ENCODE peak calls at places on chromosomes 7 and 10, in six cellular contexts. One of them, this sample, is unnamed.
A peak's percentile ranks its signal among the peaks of the same experiment; 100 is the strongest.

GRCh38 chr10:98006266-98006665 is 24.2 kb downstream of the CRTAC1 start:
- DNase-seq in esophagus muscularis mucosa: no peak
- DNase-seq in CD8-positive, alpha-beta T cell: no peak
- DNase-seq in astrocyte of the spinal cord: no peak
- DNase-seq in IMR-90: no peak
- DNase-seq in left ventricle myocardium inferior: no peak
- DNase-seq in this sample: no peak

GRCh38 chr7:94296886-94297285 is 97.8 kb upstream of the COL1A2 start:
- DNase-seq in CD8-positive, alpha-beta T cell: no peak
- DNase-seq in left ventricle myocardium inferior: no peak
- DNase-seq in esophagus muscularis mucosa: no peak
- DNase-seq in astrocyte of the spinal cord: no peak
- DNase-seq in IMR-90: no peak
- DNase-seq in this sample: no peak

GRCh38 chr10:71708301-71708703 is 11.3 kb downstream of the C10orf105 start:
- DNase-seq in left ventricle myocardium inferior: peak; percentile 58
- DNase-seq in IMR-90: no peak
- DNase-seq in esophagus muscularis mucosa: no peak
- DNase-seq in astrocyte of the spinal cord: no peak
- DNase-seq in CD8-positive, alpha-beta T cell: peak; percentile 49
- DNase-seq in this sample: peak; percentile 42

GRCh38 chr10:51341216-51341615 is 266.9 kb downstream of the PRKG1 start:
- DNase-seq in esophagus muscularis mucosa: no peak
- DNase-seq in IMR-90: no peak
- DNase-seq in CD8-positive, alpha-beta T cell: no peak
- DNase-seq in left ventricle myocardium inferior: no peak
- DNase-seq in astrocyte of the spinal cord: peak; percentile 45
- DNase-seq in this sample: peak; percentile 43

GRCh38 chr7:11615163-11615562 is 216.8 kb downstream of the THSD7A start:
- DNase-seq in IMR-90: no peak
- DNase-seq in left ventricle myocardium inferior: no peak
- DNase-seq in astrocyte of the spinal cord: no peak
- DNase-seq in CD8-positive, alpha-beta T cell: no peak
- DNase-seq in esophagus muscularis mucosa: no peak
- DNase-seq in this sample: no peak

GRCh38 chr7:50978633-50979215 is 196.0 kb upstream of the GRB10 start:
- DNase-seq in CD8-positive, alpha-beta T cell: no peak
- DNase-seq in left ventricle myocardium inferior: no peak
- DNase-seq in astrocyte of the spinal cord: peak; percentile 62
- DNase-seq in IMR-90: no peak
- DNase-seq in esophagus muscularis mucosa: peak; percentile 53
- DNase-seq in this sample: no peak

GRCh38 chr10:73837072-73837471 is 25.7 kb upstream of the NDST2 start:
- DNase-seq in IMR-90: peak; percentile 81
- DNase-seq in left ventricle myocardium inferior: no peak
- DNase-seq in esophagus muscularis mucosa: no peak
- DNase-seq in CD8-positive, alpha-beta T cell: no peak
- DNase-seq in astrocyte of the spinal cord: peak; percentile 47
- DNase-seq in this sample: peak; percentile 70

GRCh38 chr10:31928531-31929259 is at the start of gene ARHGAP12:
- DNase-seq in CD8-positive, alpha-beta T cell: peak; percentile 82
- DNase-seq in IMR-90: peak; percentile 77
- DNase-seq in esophagus muscularis mucosa: peak; percentile 97
- DNase-seq in left ventricle myocardium inferior: peak; percentile 93
- DNase-seq in astrocyte of the spinal cord: peak; percentile 86
- DNase-seq in this sample: peak; percentile 82

GRCh38 chr10:24396396-24396795 is 187.5 kb downstream of the KIAA1217 start:
- DNase-seq in CD8-positive, alpha-beta T cell: no peak
- DNase-seq in astrocyte of the spinal cord: no peak
- DNase-seq in IMR-90: no peak
- DNase-seq in left ventricle myocardium inferior: no peak
- DNase-seq in esophagus muscularis mucosa: no peak
- DNase-seq in this sample: no peak

GRCh38 chr10:90998733-90999511 is 78.0 kb upstream of the ANKRD1 start:
- DNase-seq in astrocyte of the spinal cord: no peak
- DNase-seq in esophagus muscularis mucosa: no peak
- DNase-seq in CD8-positive, alpha-beta T cell: no peak
- DNase-seq in IMR-90: no peak
- DNase-seq in left ventricle myocardium inferior: no peak
- DNase-seq in this sample: no peak

GRCh38 chr7:42572046-42572445 is 335.0 kb upstream of the GLI3 start:
- DNase-seq in IMR-90: no peak
- DNase-seq in astrocyte of the spinal cord: no peak
- DNase-seq in CD8-positive, alpha-beta T cell: no peak
- DNase-seq in left ventricle myocardium inferior: no peak
- DNase-seq in esophagus muscularis mucosa: no peak
- DNase-seq in this sample: no peak

GRCh38 chr7:42572561-42572960 is 335.6 kb upstream of the GLI3 start:
- DNase-seq in IMR-90: no peak
- DNase-seq in left ventricle myocardium inferior: no peak
- DNase-seq in esophagus muscularis mucosa: no peak
- DNase-seq in astrocyte of the spinal cord: no peak
- DNase-seq in CD8-positive, alpha-beta T cell: no peak
- DNase-seq in this sample: no peak

GRCh38 chr7:42574693-42575084 is 337.2 kb downstream of the C7orf25 start:
- DNase-seq in IMR-90: no peak
- DNase-seq in left ventricle myocardium inferior: no peak
- DNase-seq in astrocyte of the spinal cord: no peak
- DNase-seq in CD8-positive, alpha-beta T cell: no peak
- DNase-seq in esophagus muscularis mucosa: no peak
- DNase-seq in this sample: peak; percentile 11

GRCh38 chr7:42575161-42575560 is 336.7 kb downstream of the C7orf25 start:
- DNase-seq in esophagus muscularis mucosa: no peak
- DNase-seq in IMR-90: no peak
- DNase-seq in CD8-positive, alpha-beta T cell: no peak
- DNase-seq in left ventricle myocardium inferior: no peak
- DNase-seq in astrocyte of the spinal cord: no peak
- DNase-seq in this sample: no peak

DNA sequence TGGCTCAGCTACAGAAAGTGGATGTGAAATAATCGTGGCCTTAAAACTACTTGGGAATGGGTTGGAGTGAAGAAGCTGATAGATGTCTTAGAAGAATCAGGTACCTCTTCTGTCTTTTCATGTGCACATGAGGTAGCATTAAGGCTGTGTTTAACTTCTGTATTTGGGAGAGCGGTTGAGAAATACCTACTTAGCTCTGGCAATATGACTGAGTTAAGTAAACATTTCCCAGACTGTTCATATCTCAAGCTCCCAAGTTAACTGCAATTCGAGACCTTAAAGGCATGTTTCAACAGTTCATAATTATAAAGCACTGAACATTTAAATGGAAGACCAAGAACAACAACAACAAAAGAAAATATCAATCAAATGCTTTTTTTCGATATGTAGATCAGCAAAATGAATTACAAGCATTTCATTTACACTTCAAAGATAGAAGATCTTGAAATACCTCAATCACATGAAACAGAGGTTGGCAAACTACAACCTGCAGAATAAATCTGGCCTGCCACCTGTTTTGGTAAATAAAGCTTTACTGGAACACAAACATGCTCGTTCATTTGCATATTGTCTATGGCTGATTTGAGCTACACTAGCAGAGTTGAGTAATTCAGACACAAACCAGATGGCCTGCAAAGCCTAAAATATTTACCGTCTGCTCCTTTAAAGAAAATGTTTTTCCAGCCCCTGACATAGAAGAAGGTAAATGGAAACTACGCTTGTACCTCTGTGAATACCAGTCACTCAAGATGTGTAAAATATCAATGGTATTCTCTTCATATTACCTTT is 337.1 kb upstream of the GLI3 start:
- DNase-seq in IMR-90: peak; percentile 4
- DNase-seq in CD8-positive, alpha-beta T cell: no peak
- DNase-seq in left ventricle myocardium inferior: no peak
- DNase-seq in astrocyte of the spinal cord: no peak
- DNase-seq in esophagus muscularis mucosa: no peak
- DNase-seq in this sample: peak; percentile 33
- H3K4me3 ChIP-seq in IMR-90: no peak overlapping the region
- H3K4me3 ChIP-seq in CD8-positive, alpha-beta T cell: no peak overlapping the region
- H3K4me3 ChIP-seq in left ventricle myocardium inferior: no peak overlapping the region
- H3K4me3 ChIP-seq in astrocyte of the spinal cord: no peak overlapping the region
- H3K4me3 ChIP-seq in esophagus muscularis mucosa: no peak overlapping the region
- H3K4me3 ChIP-seq in this sample: no peak overlapping the region

DNA sequence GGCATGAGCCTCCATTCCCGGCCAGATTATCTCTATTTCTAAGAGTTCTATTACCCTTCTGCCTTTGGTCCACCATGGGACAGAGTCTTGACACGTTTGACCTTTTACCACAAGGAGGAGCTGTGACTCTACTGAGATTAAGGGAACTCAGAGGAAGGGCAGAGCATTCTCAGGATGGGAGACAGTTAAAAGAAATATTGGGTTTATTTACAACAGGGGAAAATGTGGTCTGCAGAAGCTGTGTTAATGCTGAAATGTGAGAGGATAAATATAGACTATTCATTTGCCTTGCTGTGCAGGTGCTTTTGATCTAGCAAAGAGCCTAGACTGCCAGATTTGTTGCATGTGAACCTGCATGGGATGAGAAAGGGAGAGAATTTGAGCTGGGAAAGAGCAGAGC is 45.8 kb upstream of the PRSS58 start:
- DNase-seq in astrocyte of the spinal cord: no peak
- DNase-seq in esophagus muscularis mucosa: peak; percentile 64
- DNase-seq in left ventricle myocardium inferior: no peak
- DNase-seq in IMR-90: no peak
- DNase-seq in CD8-positive, alpha-beta T cell: no peak
- DNase-seq in this sample: no peak
- TF ChIP-seq CTCF in astrocyte of the spinal cord: no peak
- TF ChIP-seq CTCF in esophagus muscularis mucosa: no peak
- TF ChIP-seq CTCF in left ventricle myocardium inferior: peak; percentile 23
- TF ChIP-seq CTCF in IMR-90: peak; percentile 3
- TF ChIP-seq CTCF in CD8-positive, alpha-beta T cell: peak; percentile 25
- TF ChIP-seq CTCF in this sample: no peak

DNA sequence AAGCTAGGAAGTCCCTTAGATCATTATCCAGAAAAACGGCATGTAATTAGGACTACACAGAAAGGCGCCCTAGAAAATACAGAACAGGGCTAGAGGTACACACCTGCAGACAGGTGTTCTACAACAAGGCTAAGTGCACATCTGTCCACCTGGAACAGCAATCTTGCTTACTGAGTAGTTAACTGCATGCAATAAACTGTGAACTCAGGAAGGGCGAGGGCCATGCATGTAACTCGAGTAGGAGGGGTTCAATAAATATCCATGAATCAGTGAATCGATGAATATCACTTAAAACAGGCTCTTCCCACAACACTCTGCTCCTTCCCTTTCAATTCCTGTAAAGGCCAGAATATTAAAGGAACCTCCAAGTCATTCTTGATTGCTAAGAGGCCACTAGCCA is 22.0 kb downstream of the FAM171A1 start:
- DNase-seq in IMR-90: no peak
- DNase-seq in astrocyte of the spinal cord: no peak
- DNase-seq in left ventricle myocardium inferior: no peak
- DNase-seq in CD8-positive, alpha-beta T cell: no peak
- DNase-seq in esophagus muscularis mucosa: no peak
- DNase-seq in this sample: no peak
- H3K4me3 ChIP-seq in IMR-90: no peak overlapping the region
- H3K4me3 ChIP-seq in astrocyte of the spinal cord: no peak overlapping the region
- H3K4me3 ChIP-seq in left ventricle myocardium inferior: peak overlapping the region; percentile 45
- H3K4me3 ChIP-seq in CD8-positive, alpha-beta T cell: no peak overlapping the region
- H3K4me3 ChIP-seq in esophagus muscularis mucosa: peak overlapping the region; percentile 35
- H3K4me3 ChIP-seq in this sample: peak overlapping the region; percentile 49

DNA sequence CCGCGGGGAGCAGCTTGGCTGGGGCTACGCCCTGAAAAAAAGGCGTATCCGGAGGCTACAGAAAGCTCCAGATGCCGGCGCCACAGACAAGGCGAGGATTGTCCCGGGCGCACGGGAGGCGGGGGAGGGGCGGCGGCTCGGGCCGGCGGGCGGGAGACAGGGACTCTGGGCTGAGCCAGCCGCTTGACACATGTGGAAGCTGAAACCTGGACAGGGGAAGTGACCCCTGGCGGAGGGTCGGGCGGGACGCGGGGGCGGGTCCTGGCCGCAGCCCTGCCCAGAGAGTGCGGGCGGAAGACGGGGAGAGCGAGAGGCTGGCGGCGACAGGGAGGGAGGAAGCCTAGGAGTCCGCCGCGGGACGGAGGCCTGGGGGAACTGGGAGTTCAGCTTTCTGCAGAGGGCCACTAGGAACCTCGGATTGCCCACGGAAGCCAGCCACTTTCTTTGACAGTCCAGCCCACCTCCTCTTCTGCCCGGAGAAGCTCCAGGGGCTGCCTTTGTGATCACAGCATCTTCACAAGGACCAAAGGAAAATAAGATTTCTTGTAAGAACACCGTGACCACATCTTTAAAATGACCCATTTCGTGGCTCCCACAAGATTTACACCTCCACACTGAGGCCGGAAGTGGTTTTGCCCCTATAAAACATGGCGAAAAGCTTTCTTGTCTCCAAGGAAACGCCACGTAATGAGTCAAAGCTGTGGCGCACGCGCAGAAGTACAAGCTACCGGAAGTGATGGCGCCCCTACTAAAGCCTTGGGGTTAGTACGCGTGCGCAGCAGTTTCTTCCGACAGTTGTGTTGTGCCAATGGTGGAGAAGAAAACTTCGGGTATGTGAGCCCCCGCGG is at the start of the genes PLOD3 and ZNHIT1:
- DNase-seq in IMR-90: peak; percentile 97
- DNase-seq in esophagus muscularis mucosa: peak; percentile 99
- DNase-seq in astrocyte of the spinal cord: peak; percentile 98
- DNase-seq in left ventricle myocardium inferior: peak; percentile 95
- DNase-seq in CD8-positive, alpha-beta T cell: peak; percentile 96
- DNase-seq in this sample: peak; percentile 99
- TF ChIP-seq CTCF in IMR-90: peak; percentile 11
- TF ChIP-seq CTCF in esophagus muscularis mucosa: no peak
- TF ChIP-seq CTCF in astrocyte of the spinal cord: no peak
- TF ChIP-seq CTCF in left ventricle myocardium inferior: peak; percentile 50
- TF ChIP-seq CTCF in CD8-positive, alpha-beta T cell: no peak
- TF ChIP-seq CTCF in this sample: no peak

This sample was measured in fibroblast of pulmonary artery.